ENCODE peak calls at places on chromosomes 5 and 9, in four cellular contexts. Y is breast epithelium, B is A549, S is A673. T is an unnamed sample.
A peak's percentile ranks its signal among the peaks of the same experiment; 100 is the strongest.

GRCh38 chr5:67636091-67636490 is 439.5 kb upstream of the CD180 start:
- DNase-seq in Y (no peak), B (no peak), S (no peak), T (no peak)

GRCh38 chr5:79191457-79191856 is 44.5 kb upstream of the JMY start:
- DNase-seq in Y (no peak), B (no peak), S (no peak), T (no peak)

GRCh38 chr5:14268236-14268701 is 125.1 kb downstream of the TRIO start:
- DNase-seq in Y (no peak), B (peak; percentile 69), S (peak; percentile 55), T (peak; percentile 67)

GRCh38 chr5:86320266-86320665 is 297.5 kb upstream of the COX7C start:
- DNase-seq in Y (no peak), B (no peak), S (no peak), T (no peak)

GRCh38 chr5:158382473-158382872 is 523.5 kb upstream of the CLINT1 start:
- DNase-seq in Y (peak; percentile 36), B (peak; percentile 59), S (peak; percentile 1), T (peak; percentile 69)

GRCh38 chr5:169071-169727 is 22.1 kb upstream of the LRRC14B start:
- DNase-seq in Y (peak; percentile 61), B (no peak), S (no peak), T (no peak)

GRCh38 chr9:84966876-84967830 is 297.6 kb downstream of the NTRK2 start:
- DNase-seq in Y (no peak), B (no peak), S (peak; percentile 15), T (no peak)

GRCh38 chr5:38249812-38250211 is 8.5 kb upstream of the EGFLAM start:
- DNase-seq in Y (no peak), B (no peak), S (no peak), T (no peak)

GRCh38 chr9:71518045-71518888 is 250.0 kb downstream of the CEMIP2 start:
- DNase-seq in Y (no peak), B (no peak), S (peak; percentile 13), T (no peak)

GRCh38 chr9:24879591-24879990 is 333.9 kb upstream of the IZUMO3 start:
- DNase-seq in Y (no peak), B (no peak), S (no peak), T (no peak)

GRCh38 chr5:91469517-91470165 is 86.5 kb upstream of the ARRDC3 start:
- DNase-seq in Y (no peak), B (no peak), S (peak; percentile 23), T (no peak)

GRCh38 chr5:34552129-34552528 is 104.0 kb upstream of the RAI14 start:
- DNase-seq in Y (peak; percentile 66), B (no peak), S (no peak), T (no peak)

GRCh38 chr5:83586874-83587776 is 115.6 kb downstream of the VCAN start:
- DNase-seq in Y (no peak), B (no peak), S (peak; percentile 9), T (no peak)

GRCh38 chr5:142716963-142717362 is 31.1 kb upstream of the FGF1 start:
- DNase-seq in Y (peak; percentile 80), B (peak; percentile 46), S (peak; percentile 88), T (no peak)

GRCh38 chr9:104961238-104961637 is 33.3 kb upstream of the ABCA1 start:
- DNase-seq in Y (no peak), B (peak; percentile 18), S (peak; percentile 85), T (no peak)

GRCh38 chr5:109914906-109915305 is 225.2 kb downstream of the MAN2A1 start:
- DNase-seq in Y (no peak), B (no peak), S (no peak), T (no peak)

GRCh38 chr5:41418220-41419031 is 92.0 kb downstream of the PLCXD3 start:
- DNase-seq in Y (no peak), B (peak; percentile 28), S (no peak), T (no peak)

GRCh38 chr5:157820593-157821252 is 38.2 kb downstream of the CLINT1 start:
- DNase-seq in Y (no peak), B (peak; percentile 20), S (peak; percentile 60), T (no peak)

GRCh38 chr5:1315709-1316587 is 21.1 kb upstream of the TERT start:
- DNase-seq in Y (peak; percentile 77), B (no peak), S (no peak), T (no peak)

GRCh38 chr5:142540774-142541466 is 145.0 kb downstream of the FGF1 start:
- DNase-seq in Y (no peak), B (no peak), S (peak; percentile 94), T (no peak)

GRCh38 chr5:172285226-172286143 is 1.9 kb upstream of the UBTD2 start:
- DNase-seq in Y (no peak), B (no peak), S (no peak), T (no peak)

GRCh38 chr5:137035480-137035878 is 463.6 kb downstream of the SPOCK1 start:
- DNase-seq in Y (no peak), B (no peak), S (no peak), T (no peak)

GRCh38 chr5:98816574-98817222 is 43.2 kb downstream of the RGMB start:
- DNase-seq in Y (no peak), B (no peak), S (no peak), T (no peak)

GRCh38 chr9:108443741-108444140 is 412.0 kb downstream of the ACTL7B start:
- DNase-seq in Y (no peak), B (no peak), S (no peak), T (no peak)

GRCh38 chr9:108443278-108443633 is 412.5 kb downstream of the ACTL7B start:
- DNase-seq in Y (no peak), B (no peak), S (no peak), T (no peak)

GRCh38 chr9:108441251-108441650 is 414.5 kb downstream of the ACTL7B start:
- DNase-seq in Y (peak; percentile 33), B (no peak), S (no peak), T (no peak)

GRCh38 chr9:108444400-108445358 is 411.1 kb downstream of the ACTL7B start:
- DNase-seq in Y (peak; percentile 58), B (no peak), S (no peak), T (no peak)

DNA sequence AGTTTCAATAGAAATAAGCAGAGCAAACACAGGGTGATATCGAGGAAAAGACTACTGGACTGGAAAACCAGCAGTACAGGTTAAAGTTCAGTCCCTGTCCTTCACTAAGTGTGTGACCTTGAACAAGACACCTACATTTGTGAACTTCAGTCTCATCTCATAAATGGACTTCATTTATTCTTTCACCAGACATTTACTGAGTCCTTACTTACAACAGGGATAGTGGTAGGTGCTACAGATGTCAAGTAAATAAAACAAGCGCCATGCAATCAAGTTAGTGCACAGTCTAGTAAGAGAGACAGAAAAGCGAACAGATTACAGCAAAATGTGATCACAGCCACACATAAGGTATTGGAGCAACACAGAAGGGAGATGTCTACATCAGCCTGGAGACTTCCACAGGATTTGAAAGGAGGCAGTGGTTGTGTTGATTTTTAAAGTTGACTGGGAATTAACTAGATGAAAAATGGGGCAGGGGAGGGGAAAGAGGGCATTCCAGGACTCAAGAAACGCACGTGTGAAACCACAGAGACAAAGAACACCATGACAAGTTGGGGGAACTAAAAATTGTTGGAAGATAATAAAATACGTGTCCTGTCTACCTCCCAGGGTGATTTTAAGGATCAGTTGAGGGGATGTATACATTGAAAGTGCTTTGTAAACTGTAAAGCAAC is 413.0 kb downstream of the ACTL7B start:
- DNase-seq in Y (no peak), B (no peak), S (no peak), T (no peak)
- H3K4me1 ChIP-seq in Y (peaks cover 3% of the 10 kb centered on the region), B (peaks cover 17% of the 10 kb centered on the region), S (no peaks in the 10 kb centered on the region), T (peaks cover 25% of the 10 kb centered on the region)

GRCh38 chr5:68725905-68726683 is 367.7 kb upstream of the SLC30A5 start:
- DNase-seq in Y (no peak), B (no peak), S (no peak), T (no peak)

GRCh38 chr5:68731255-68731654 is 362.6 kb upstream of the SLC30A5 start:
- DNase-seq in Y (no peak), B (no peak), S (no peak), T (no peak)

GRCh38 chr5:68727931-68728330 is 365.9 kb upstream of the SLC30A5 start:
- DNase-seq in Y (no peak), B (no peak), S (no peak), T (no peak)

DNA sequence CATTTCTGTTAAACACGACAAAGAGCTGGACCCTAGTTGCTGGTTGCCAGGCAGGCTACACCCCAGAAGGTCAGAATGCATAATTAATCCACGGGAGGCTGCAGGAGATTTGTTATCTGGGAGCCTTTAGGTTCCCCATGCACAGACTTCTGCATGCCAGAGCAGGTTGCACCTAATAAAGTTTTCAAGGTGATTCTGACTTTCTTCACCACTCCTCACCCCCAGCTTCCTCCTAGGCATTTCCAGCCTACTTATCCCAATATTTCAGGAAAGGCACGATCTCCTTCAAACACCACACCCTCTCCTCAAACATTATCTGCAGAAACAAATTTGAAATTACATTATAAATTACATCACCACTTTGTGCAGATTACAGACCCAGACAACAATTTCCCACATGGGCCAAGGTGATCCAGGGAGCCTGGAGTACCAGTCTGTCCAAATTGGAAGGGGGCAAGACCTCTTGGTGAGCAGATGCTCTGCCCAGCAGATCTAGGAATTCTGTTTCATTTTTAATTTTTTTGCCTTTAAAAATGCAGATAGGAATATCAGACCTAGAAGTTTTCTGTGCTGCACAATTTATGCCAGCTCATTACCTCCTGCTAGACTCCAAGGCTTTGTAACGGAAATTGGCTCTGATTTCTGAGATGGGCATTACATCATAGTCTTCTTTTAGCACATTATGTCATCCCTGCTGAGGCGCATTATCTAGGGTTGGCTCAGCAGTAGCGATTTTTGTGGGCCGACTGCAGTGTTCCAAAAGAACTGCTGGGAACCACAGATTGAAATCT is 363.4 kb upstream of the SLC30A5 start:
- DNase-seq in Y (peak; percentile 60), B (no peak), S (peak; percentile 90), T (peak; percentile 9)
- H3K4me3 ChIP-seq in Y (no peak overlapping the region), B (no peak overlapping the region), S (no peak overlapping the region), T (no peak overlapping the region)

DNA sequence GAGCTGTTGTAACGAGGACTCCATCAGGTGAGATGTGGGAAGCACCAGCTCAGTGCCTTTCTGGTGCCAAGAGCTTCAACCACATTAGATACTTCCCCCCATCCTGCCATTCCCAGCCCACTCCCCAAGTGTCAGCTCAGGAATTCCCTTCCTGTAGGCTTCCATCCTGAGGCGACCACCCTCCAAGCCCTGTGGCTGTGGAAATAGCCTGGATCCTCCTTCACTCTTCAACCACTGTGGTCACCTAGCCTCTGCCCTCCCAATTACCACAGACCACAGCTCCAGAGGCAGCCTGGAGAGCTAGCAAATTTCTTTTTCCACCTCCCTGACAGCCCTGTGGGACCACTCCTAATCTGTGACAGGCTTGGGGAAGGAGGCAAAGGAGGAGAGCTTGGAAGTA is 219.8 kb upstream of the MAP3K1 start:
- DNase-seq in Y (no peak), B (no peak), S (no peak), T (no peak)
- TF ChIP-seq CTCF in Y (no peak), B (no peak), S (no peak), T (no peak)

DNA sequence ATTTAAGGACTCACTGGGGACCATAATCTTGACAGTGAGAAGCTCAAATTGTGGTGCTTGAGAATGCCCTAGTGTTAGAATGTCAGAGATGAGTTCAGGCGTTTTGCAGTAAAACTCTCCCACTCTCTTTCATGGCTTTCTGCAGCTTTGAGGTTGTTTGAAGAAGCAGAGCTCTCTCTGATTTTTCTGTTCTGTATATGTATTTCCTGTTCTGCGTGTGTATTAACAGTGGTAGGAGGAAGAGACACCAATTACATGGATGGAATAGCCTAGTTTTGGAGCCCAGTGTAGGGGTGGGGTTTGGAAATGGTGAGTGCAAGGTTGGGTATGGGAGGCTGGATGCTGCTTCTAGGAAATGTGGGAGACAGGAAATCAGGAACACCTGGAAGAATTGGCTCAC is 12.4 kb downstream of the LARP1 start:
- DNase-seq in Y (no peak), B (no peak), S (no peak), T (no peak)
- H3K4me1 ChIP-seq in Y (peaks cover 6% of the 10 kb centered on the region), B (peaks cover 61% of the 10 kb centered on the region), S (peaks cover 6% of the 10 kb centered on the region), T (peaks cover 73% of the 10 kb centered on the region)